ENCODE peak calls at places on chromosome 5, in seven cellular contexts. G is amniotic stem cell, S is body of pancreas, P is left lung, U is upper lobe of left lung, Q is NCI-H446 treated with DMSO at 0.1 percent for 48 hours, Y is cardiac fibroblast. O is an unnamed sample.

GRCh38 chr5:163565492-163565891 is 60.1 kb downstream of the MAT2B start:
- DNase-seq in G (no peak), S (peak), P (no peak), U (no peak), Q (no peak), Y (peak), O (no peak)

GRCh38 chr5:31408814-31409213 is 123.1 kb downstream of the DROSHA start:
- DNase-seq in G (no peak), S (no peak), P (no peak), U (no peak), Q (no peak), Y (peak), O (no peak)

GRCh38 chr5:125484272-125485002 is 738.0 kb upstream of the ZNF608 start:
- DNase-seq in G (peak), S (peak), P (no peak), U (no peak), Q (peak), Y (peak), O (no peak)

GRCh38 chr5:10460252-10460906 is 18.7 kb downstream of the ROPN1L start:
- DNase-seq in G (no peak), S (peak), P (no peak), U (no peak), Q (peak), Y (peak), O (no peak)

GRCh38 chr5:122183098-122183794 is 53.9 kb downstream of the ZNF474 start:
- DNase-seq in G (peak), S (peak), P (peak), U (no peak), Q (no peak), Y (peak), O (no peak)

GRCh38 chr5:11477786-11478185 is 426.5 kb downstream of the CTNND2 start:
- DNase-seq in G (no peak), S (no peak), P (no peak), U (no peak), Q (peak), Y (no peak), O (no peak)

GRCh38 chr5:130213607-130214006 is 309.3 kb downstream of the CHSY3 start:
- DNase-seq in G (no peak), S (no peak), P (no peak), U (no peak), Q (no peak), Y (peak), O (no peak)

GRCh38 chr5:79263290-79263689 is 27.4 kb downstream of the JMY start:
- DNase-seq in G (no peak), S (no peak), P (no peak), U (no peak), Q (no peak), Y (no peak), O (peak)

GRCh38 chr5:139381837-139382361 is 1.2 kb downstream of the SLC23A1 start:
- DNase-seq in G (no peak), S (no peak), P (no peak), U (no peak), Q (no peak), Y (no peak), O (no peak)

GRCh38 chr5:169695919-169696490 is 58.9 kb downstream of the DOCK2 start:
- DNase-seq in G (peak), S (no peak), P (no peak), U (no peak), Q (no peak), Y (peak), O (no peak)

GRCh38 chr5:173317852-173318251 is 10.4 kb downstream of the STC2 start:
- DNase-seq in G (no peak), S (no peak), P (no peak), U (no peak), Q (no peak), Y (no peak), O (no peak)

GRCh38 chr5:118968925-118969375 is 19.4 kb downstream of the DTWD2 start:
- DNase-seq in G (no peak), S (peak), P (no peak), U (no peak), Q (no peak), Y (peak), O (no peak)

GRCh38 chr5:180193749-180194375 is 15.1 kb downstream of the RASGEF1C start:
- DNase-seq in G (no peak), S (no peak), P (no peak), U (no peak), Q (no peak), Y (no peak), O (no peak)

GRCh38 chr5:1094670-1095190 is 17.1 kb downstream of the SLC12A7 start:
- DNase-seq in G (no peak), S (no peak), P (no peak), U (peak), Q (no peak), Y (no peak), O (no peak)

GRCh38 chr5:139670369-139671095 is 22.4 kb downstream of the CXXC5 start:
- DNase-seq in G (no peak), S (peak), P (no peak), U (no peak), Q (no peak), Y (no peak), O (no peak)

GRCh38 chr5:110658006-110658405 is 68.5 kb downstream of the TMEM232 start:
- DNase-seq in G (no peak), S (no peak), P (no peak), U (no peak), Q (no peak), Y (no peak), O (no peak)

GRCh38 chr5:157857821-157858526 is 971 bp downstream of the CLINT1 start:
- DNase-seq in G (no peak), S (no peak), P (no peak), U (no peak), Q (no peak), Y (no peak), O (peak)